ENCODE peak calls at places on chromosomes 6 and 20, in six cellular contexts. F is IMR-90, N is breast epithelium, T is nephron progenitor cell, W is thoracic aorta, M is NB4. X is an unnamed sample.

GRCh38 chr6:56347526-56347925 is 100.1 kb upstream of the COL21A1 start:
- DNase-seq in M (no peak), F (peak), W (no peak), N (no peak), T (no peak), X (no peak)

GRCh38 chr6:27863962-27864905 is 48.0 kb downstream of the OR2B2 start:
- DNase-seq in F (peak), M (no peak), W (no peak), T (no peak), N (no peak), X (no peak)

GRCh38 chr6:16436550-16436949 is 198.2 kb downstream of the GMPR start:
- DNase-seq in W (no peak), M (no peak), T (no peak), N (no peak), F (no peak), X (no peak)

GRCh38 chr20:36320261-36320897 is 14.2 kb downstream of the DLGAP4 start:
- DNase-seq in M (no peak), T (no peak), F (no peak), W (no peak), N (no peak), X (no peak)

GRCh38 chr6:153090241-153090930 is 40.7 kb downstream of the RGS17 start:
- DNase-seq in W (no peak), T (no peak), F (peak), M (no peak), N (no peak), X (no peak)

GRCh38 chr6:105326838-105327745 is 75.8 kb downstream of the PREP start:
- DNase-seq in M (no peak), W (no peak), F (peak), T (no peak), N (peak), X (no peak)

GRCh38 chr20:60224914-60225313 is 266.7 kb downstream of the CDH26 start:
- DNase-seq in N (no peak), T (peak), M (peak), W (no peak), F (no peak), X (no peak)

GRCh38 chr6:76043690-76044089 is 28.8 kb downstream of the IMPG1 start:
- DNase-seq in N (no peak), M (no peak), W (no peak), T (no peak), F (no peak), X (no peak)

GRCh38 chr20:55461519-55461918 is 543.8 kb downstream of the CBLN4 start:
- DNase-seq in M (no peak), N (no peak), T (no peak), W (no peak), F (no peak), X (no peak)

GRCh38 chr6:138862491-138862890 is 66.6 kb downstream of the ECT2L start:
- DNase-seq in M (no peak), T (no peak), W (no peak), N (no peak), F (no peak), X (no peak)

GRCh38 chr20:44738779-44739477 is 6.7 kb upstream of the KCNK15 start:
- DNase-seq in W (no peak), F (peak), M (peak), T (peak), N (peak), X (peak)

GRCh38 chr20:41098703-41099250 is 38.6 kb upstream of the PLCG1 start:
- DNase-seq in N (no peak), W (no peak), T (no peak), F (peak), M (no peak), X (peak)

GRCh38 chr20:34544109-34544793 is 14.3 kb upstream of the MAP1LC3A start:
- DNase-seq in F (no peak), M (no peak), T (no peak), N (no peak), W (no peak), X (no peak)

GRCh38 chr20:25321262-25321831 is 69.3 kb downstream of the ABHD12 start:
- DNase-seq in W (no peak), M (no peak), F (no peak), N (no peak), T (no peak), X (no peak)

GRCh38 chr20:19783966-19784401 is 25.9 kb downstream of the RIN2 start:
- DNase-seq in M (no peak), F (peak), N (peak), W (no peak), T (no peak), X (no peak)

GRCh38 chr6:47428288-47428687 is 49.3 kb upstream of the CD2AP start:
- DNase-seq in W (no peak), T (no peak), N (no peak), M (no peak), F (no peak), X (no peak)

GRCh38 chr6:18154507-18155272 is at the start of gene TPMT:
- DNase-seq in T (peak), F (no peak), N (no peak), W (no peak), M (no peak), X (no peak)

GRCh38 chr6:18155273-18155863 is at the start of gene KDM1B:
- DNase-seq in W (peak), M (peak), T (no peak), F (peak), N (peak), X (peak)

GRCh38 chr6:18151801-18152200 is 3.1 kb downstream of the TPMT start:
- DNase-seq in F (no peak), M (no peak), T (no peak), W (no peak), N (no peak), X (no peak)

GRCh38 chr6:18153311-18153703 is 1.6 kb downstream of the TPMT start:
- DNase-seq in T (no peak), W (no peak), N (no peak), F (no peak), M (no peak), X (no peak)

DNA sequence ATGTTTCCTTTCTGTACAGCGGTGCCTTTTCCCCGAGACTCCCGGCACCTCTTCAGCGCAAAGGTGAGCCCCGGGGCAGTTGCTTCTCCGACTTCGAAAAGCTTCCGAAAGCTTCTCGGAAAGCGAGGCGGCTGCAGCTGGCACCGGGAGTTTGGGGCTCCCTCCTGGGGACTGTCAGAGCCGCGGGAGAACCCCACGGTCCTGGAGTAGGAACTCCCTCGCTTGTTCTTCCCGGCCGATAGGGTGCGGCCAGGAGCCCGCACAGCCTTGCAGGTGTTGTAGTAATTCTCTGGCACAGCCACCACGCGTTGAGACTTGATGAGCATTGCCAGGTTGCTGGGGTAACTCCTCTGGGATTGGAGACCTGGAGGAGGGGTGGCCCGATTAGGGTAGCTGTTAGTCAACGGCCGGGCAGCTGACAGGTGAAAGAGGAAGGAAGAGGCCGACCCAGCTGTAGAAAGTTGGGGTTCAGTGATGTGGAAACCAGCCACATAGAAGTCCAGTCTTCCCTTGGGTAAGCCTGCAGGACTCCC is 708 bp downstream of the KDM1B start:
- DNase-seq in T (peak), M (peak), F (peak), N (peak), W (peak), X (no peak)
- TF ChIP-seq CTCF in T (no peak), M (peak), F (peak), N (peak), W (no peak), X (peak)

GRCh38 chr6:95279641-95280040 is 297.7 kb upstream of the MANEA start:
- DNase-seq in F (no peak), T (no peak), N (no peak), M (no peak), W (no peak), X (no peak)

DNA sequence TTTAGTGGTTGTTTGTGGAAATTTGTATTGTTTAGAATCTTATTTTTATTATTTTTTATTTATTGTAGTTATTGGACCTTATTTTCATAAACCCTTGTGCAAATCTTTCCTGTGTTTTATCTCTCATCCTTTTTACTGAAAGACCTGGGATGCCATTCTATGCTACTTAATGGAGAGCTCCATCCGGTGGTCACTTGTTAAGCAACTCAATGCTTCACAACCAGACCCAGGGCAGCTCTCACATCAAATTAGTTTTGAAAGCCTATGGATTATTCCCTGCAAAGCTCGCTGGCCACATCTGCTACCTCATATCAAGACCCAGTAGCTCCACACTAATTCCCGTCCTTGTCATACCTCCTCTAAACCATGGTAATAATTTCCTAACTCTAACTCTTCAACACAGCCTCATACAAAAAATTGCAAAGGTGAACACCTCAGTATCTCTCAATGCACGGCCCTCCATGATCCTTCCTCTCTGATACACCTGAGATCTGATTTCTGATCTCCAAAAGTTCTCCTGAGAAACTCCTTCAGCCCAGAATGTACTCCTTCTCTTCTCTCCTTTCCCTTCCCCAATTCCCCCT is 296.6 kb upstream of the MANEA start:
- DNase-seq in F (peak), T (peak), N (no peak), W (no peak), M (peak), X (no peak)
- TF ChIP-seq CTCF in F (peak), T (peak), N (no peak), W (no peak), M (no peak), X (no peak)

DNA sequence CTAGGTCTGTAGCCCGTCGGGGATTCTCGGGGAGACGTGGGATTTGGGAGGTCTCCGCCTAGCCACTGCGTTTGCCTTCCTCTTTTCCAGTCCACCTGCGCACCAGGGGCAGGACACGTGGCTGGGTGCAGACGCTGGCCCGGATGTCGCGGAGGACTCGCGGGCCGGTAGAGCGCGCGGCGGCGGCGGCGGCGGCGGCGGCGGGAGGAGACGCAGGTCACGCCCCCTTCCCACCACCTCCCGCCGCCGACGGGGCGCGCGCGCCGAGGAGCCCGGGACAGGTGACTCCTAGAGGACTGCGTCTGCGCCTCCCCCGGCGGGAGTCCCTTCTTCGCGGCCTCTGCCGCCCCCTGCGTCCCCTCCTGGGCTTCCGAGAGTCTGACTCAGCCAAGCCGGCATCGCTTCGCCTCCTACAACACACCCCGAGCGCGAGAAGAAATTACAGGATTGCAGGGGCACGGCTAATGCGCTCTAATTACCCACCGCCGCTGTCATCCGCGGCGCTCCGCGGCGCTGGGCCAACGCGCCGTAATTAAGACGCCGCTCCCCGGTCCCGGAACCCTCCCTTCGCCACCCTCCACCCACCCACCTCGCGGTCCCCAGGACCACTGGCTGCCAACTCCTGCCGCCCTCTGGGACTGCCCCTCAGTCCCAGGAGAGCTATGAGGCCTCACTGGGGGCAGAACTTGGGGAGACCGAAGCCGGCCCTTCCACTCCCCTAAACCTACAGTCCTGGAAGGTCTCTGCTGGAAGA is 124.5 kb downstream of the MRPL14 start:
- DNase-seq in N (peak), F (peak), T (peak), M (peak), W (no peak), X (no peak)
- TF ChIP-seq CTCF in N (no peak), F (peak), T (no peak), M (no peak), W (no peak), X (peak)

DNA sequence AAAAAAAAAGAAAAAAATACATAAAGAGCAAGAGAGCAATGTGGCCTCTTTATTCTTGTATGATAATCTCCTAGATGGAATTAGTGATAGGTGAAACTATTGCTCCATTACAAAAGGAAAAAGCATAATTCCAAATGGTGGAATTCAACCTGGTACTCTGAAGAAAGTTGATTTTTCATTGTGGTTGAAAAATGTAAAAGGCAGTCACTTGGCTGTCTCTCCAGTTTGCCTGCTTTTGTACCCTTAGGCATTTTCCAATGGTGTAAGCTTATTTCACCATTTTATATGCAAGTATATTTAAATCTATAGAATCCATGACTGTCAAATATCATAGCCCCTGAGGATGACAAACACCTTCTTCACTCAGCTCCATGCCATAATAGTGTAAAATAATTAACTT is 38.8 kb upstream of the PKHD1 start:
- DNase-seq in T (no peak), N (no peak), W (no peak), M (no peak), F (no peak), X (no peak)
- TF ChIP-seq CTCF in T (no peak), N (no peak), W (no peak), M (no peak), F (no peak), X (no peak)

DNA sequence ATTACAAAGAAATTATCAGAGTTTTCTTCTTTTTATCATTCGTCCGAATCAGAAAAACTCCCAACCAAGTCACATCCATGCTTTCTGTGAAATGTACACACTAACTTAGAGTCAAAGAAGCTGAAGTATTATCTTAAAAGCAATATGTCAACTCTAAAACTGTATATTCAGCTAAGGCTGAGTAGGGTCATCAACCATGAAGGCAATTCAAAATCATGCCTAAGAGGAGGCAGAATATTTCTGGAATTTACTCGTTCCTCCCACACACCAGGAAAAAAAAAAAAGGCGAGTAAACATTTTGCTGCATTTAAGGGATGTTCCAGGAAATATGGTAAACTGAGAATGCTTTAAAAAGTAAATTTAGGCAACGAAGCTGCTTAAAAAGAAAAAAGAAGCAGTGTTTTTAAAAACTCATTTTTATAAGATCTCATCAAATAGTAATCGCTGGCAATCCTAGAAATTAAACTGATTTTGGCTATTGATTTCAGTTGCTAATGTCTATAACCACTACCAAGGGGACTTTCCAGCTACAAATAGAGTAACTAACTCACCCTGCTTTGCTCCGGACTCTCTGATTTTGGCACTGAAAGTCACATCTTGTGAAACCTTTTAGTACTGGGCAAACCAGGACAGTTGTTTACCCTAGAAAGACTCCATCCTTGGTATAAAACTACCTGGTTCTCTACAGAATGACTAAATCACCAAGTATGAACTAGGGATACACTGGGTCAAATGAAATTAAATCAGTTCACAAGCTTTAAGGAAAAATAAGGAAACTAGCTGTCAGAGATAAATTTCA is 82.8 kb downstream of the MBOAT1 start:
- DNase-seq in M (no peak), W (no peak), T (no peak), N (no peak), F (peak), X (no peak)
- TF ChIP-seq CTCF in M (no peak), W (no peak), T (no peak), N (no peak), F (no peak), X (no peak)

DNA sequence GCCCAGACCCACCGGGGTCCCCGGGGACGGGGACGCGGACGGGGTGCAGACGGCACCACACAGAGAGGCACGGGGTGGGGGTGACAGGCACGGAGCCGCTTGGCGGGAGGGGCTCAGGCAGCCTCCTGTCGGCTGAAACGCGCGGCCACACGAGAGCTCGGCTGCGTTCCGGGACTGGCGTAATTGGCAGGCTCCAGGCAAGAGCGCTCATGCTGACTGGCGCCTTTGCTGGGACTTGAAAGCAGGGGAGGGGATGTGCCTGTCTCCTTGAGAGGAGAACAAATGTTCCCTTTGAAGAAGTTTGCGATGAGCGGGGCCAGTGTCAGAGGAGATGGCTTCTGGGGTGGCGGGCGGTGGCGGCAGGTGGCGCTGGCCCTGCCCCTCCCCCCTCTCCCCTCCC is 25.8 kb downstream of the BHLHE23 start:
- DNase-seq in T (peak), M (peak), W (no peak), N (no peak), F (no peak), X (no peak)
- TF ChIP-seq CTCF in T (no peak), M (no peak), W (no peak), N (no peak), F (no peak), X (no peak)

DNA sequence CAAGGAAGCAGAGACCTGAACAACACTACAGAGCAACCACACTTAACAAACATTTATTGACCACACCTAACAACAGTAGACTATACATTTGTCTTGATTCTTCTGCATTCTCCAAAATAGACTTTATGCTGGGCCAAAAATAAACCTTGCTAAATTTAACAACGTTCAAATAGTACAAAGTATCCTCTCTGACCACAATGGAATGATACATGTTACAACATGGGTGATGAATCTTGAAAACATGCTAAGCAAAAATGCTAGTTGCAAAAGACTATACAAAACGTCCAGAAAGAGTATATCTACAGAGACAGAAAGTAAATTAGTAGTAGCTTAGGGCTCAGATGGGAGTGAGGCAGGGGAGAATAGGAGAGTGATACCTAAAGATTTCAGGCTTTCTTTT is 39.2 kb upstream of the PAK5 start:
- DNase-seq in N (no peak), T (no peak), M (no peak), F (no peak), W (no peak), X (no peak)
- TF ChIP-seq CTCF in N (no peak), T (no peak), M (no peak), F (no peak), W (no peak), X (no peak)

GRCh38 chr6:711925-712324 is 19.0 kb upstream of the EXOC2 start:
- DNase-seq in N (no peak), M (no peak), W (no peak), F (no peak), T (no peak), X (no peak)
- TF ChIP-seq CTCF in N (no peak), M (no peak), W (no peak), F (no peak), T (no peak), X (no peak)

GRCh38 chr6:163427498-163428254 is 13.2 kb downstream of the QKI start:
- DNase-seq in M (peak), T (no peak), N (no peak), F (peak), W (no peak), X (peak)
- TF ChIP-seq CTCF in M (no peak), T (no peak), N (peak), F (peak), W (peak), X (peak)

X was measured in AG09319.